ENCODE peak calls at places on chromosomes 6 and 20, in four cellular contexts. One of them, this sample, is unnamed.

GRCh38 chr6:95686858-95687257 is 109.5 kb downstream of the MANEA start:
- DNase-seq in NCI-H460: no peak
- DNase-seq in stimulated activated naive B cell treated with anti-CD40 and anti-IgM and Interleukin-4, amounts not matched to agents 10 μg/mL and 1 μg/mL and 100 μg/mL, for 72 hours: no peak
- DNase-seq in NCI-H524 treated with DMSO at 0.1 percent for 48 hours: no peak
- DNase-seq in this sample: no peak

GRCh38 chr6:154930490-154930889 is 64.6 kb upstream of the TIAM2 start:
- DNase-seq in NCI-H524 treated with DMSO at 0.1 percent for 48 hours: peak
- DNase-seq in stimulated activated naive B cell treated with anti-CD40 and anti-IgM and Interleukin-4, amounts not matched to agents 10 μg/mL and 1 μg/mL and 100 μg/mL, for 72 hours: no peak
- DNase-seq in NCI-H460: no peak
- DNase-seq in this sample: no peak

GRCh38 chr6:16318538-16318937 is 80.2 kb downstream of the GMPR start:
- DNase-seq in NCI-H460: no peak
- DNase-seq in NCI-H524 treated with DMSO at 0.1 percent for 48 hours: no peak
- DNase-seq in stimulated activated naive B cell treated with anti-CD40 and anti-IgM and Interleukin-4, amounts not matched to agents 10 μg/mL and 1 μg/mL and 100 μg/mL, for 72 hours: no peak
- DNase-seq in this sample: no peak

GRCh38 chr6:1618305-1619105 is 8.8 kb downstream of the FOXC1 start:
- DNase-seq in stimulated activated naive B cell treated with anti-CD40 and anti-IgM and Interleukin-4, amounts not matched to agents 10 μg/mL and 1 μg/mL and 100 μg/mL, for 72 hours: no peak
- DNase-seq in NCI-H460: no peak
- DNase-seq in NCI-H524 treated with DMSO at 0.1 percent for 48 hours: no peak
- DNase-seq in this sample: no peak

GRCh38 chr6:81450180-81450579 is 302.3 kb downstream of the TENT5A start:
- DNase-seq in NCI-H524 treated with DMSO at 0.1 percent for 48 hours: no peak
- DNase-seq in NCI-H460: peak
- DNase-seq in stimulated activated naive B cell treated with anti-CD40 and anti-IgM and Interleukin-4, amounts not matched to agents 10 μg/mL and 1 μg/mL and 100 μg/mL, for 72 hours: no peak
- DNase-seq in this sample: peak

GRCh38 chr6:110799181-110799580 is 16.1 kb downstream of the CDK19 start:
- DNase-seq in NCI-H524 treated with DMSO at 0.1 percent for 48 hours: no peak
- DNase-seq in NCI-H460: no peak
- DNase-seq in stimulated activated naive B cell treated with anti-CD40 and anti-IgM and Interleukin-4, amounts not matched to agents 10 μg/mL and 1 μg/mL and 100 μg/mL, for 72 hours: no peak
- DNase-seq in this sample: no peak

GRCh38 chr20:21693322-21693721 is 12.1 kb upstream of the PAX1 start:
- DNase-seq in NCI-H460: no peak
- DNase-seq in stimulated activated naive B cell treated with anti-CD40 and anti-IgM and Interleukin-4, amounts not matched to agents 10 μg/mL and 1 μg/mL and 100 μg/mL, for 72 hours: no peak
- DNase-seq in NCI-H524 treated with DMSO at 0.1 percent for 48 hours: no peak
- DNase-seq in this sample: no peak

GRCh38 chr6:53530346-53530745 is 14.6 kb downstream of the GCLC start:
- DNase-seq in NCI-H524 treated with DMSO at 0.1 percent for 48 hours: no peak
- DNase-seq in stimulated activated naive B cell treated with anti-CD40 and anti-IgM and Interleukin-4, amounts not matched to agents 10 μg/mL and 1 μg/mL and 100 μg/mL, for 72 hours: no peak
- DNase-seq in NCI-H460: no peak
- DNase-seq in this sample: no peak

GRCh38 chr6:165987483-165988305 is 180.0 kb downstream of the TBXT start:
- DNase-seq in NCI-H460: peak
- DNase-seq in NCI-H524 treated with DMSO at 0.1 percent for 48 hours: no peak
- DNase-seq in stimulated activated naive B cell treated with anti-CD40 and anti-IgM and Interleukin-4, amounts not matched to agents 10 μg/mL and 1 μg/mL and 100 μg/mL, for 72 hours: no peak
- DNase-seq in this sample: no peak

GRCh38 chr6:151413372-151414145 is 22.2 kb upstream of the ZBTB2 start:
- DNase-seq in stimulated activated naive B cell treated with anti-CD40 and anti-IgM and Interleukin-4, amounts not matched to agents 10 μg/mL and 1 μg/mL and 100 μg/mL, for 72 hours: no peak
- DNase-seq in NCI-H460: no peak
- DNase-seq in NCI-H524 treated with DMSO at 0.1 percent for 48 hours: no peak
- DNase-seq in this sample: no peak

GRCh38 chr20:58639182-58640146 is 11.6 kb upstream of the STX16 start:
- DNase-seq in NCI-H460: no peak
- DNase-seq in stimulated activated naive B cell treated with anti-CD40 and anti-IgM and Interleukin-4, amounts not matched to agents 10 μg/mL and 1 μg/mL and 100 μg/mL, for 72 hours: no peak
- DNase-seq in NCI-H524 treated with DMSO at 0.1 percent for 48 hours: no peak
- DNase-seq in this sample: no peak

GRCh38 chr20:63702751-63703470 is 4.9 kb downstream of the ARFRP1 start:
- DNase-seq in NCI-H460: no peak
- DNase-seq in NCI-H524 treated with DMSO at 0.1 percent for 48 hours: no peak
- DNase-seq in stimulated activated naive B cell treated with anti-CD40 and anti-IgM and Interleukin-4, amounts not matched to agents 10 μg/mL and 1 μg/mL and 100 μg/mL, for 72 hours: no peak
- DNase-seq in this sample: no peak

GRCh38 chr20:16580127-16580526 is 6.9 kb upstream of the KIF16B start:
- DNase-seq in stimulated activated naive B cell treated with anti-CD40 and anti-IgM and Interleukin-4, amounts not matched to agents 10 μg/mL and 1 μg/mL and 100 μg/mL, for 72 hours: no peak
- DNase-seq in NCI-H524 treated with DMSO at 0.1 percent for 48 hours: peak
- DNase-seq in NCI-H460: no peak
- DNase-seq in this sample: no peak

GRCh38 chr20:25669826-25670422 is 26.7 kb downstream of the ZNF337 start:
- DNase-seq in NCI-H524 treated with DMSO at 0.1 percent for 48 hours: no peak
- DNase-seq in stimulated activated naive B cell treated with anti-CD40 and anti-IgM and Interleukin-4, amounts not matched to agents 10 μg/mL and 1 μg/mL and 100 μg/mL, for 72 hours: no peak
- DNase-seq in NCI-H460: no peak
- DNase-seq in this sample: no peak

GRCh38 chr6:23526519-23526918 is 599.5 kb upstream of the NRSN1 start:
- DNase-seq in NCI-H460: no peak
- DNase-seq in NCI-H524 treated with DMSO at 0.1 percent for 48 hours: no peak
- DNase-seq in stimulated activated naive B cell treated with anti-CD40 and anti-IgM and Interleukin-4, amounts not matched to agents 10 μg/mL and 1 μg/mL and 100 μg/mL, for 72 hours: no peak
- DNase-seq in this sample: no peak

GRCh38 chr6:116666869-116667268 is 1.7 kb downstream of the ZUP1 start:
- DNase-seq in stimulated activated naive B cell treated with anti-CD40 and anti-IgM and Interleukin-4, amounts not matched to agents 10 μg/mL and 1 μg/mL and 100 μg/mL, for 72 hours: no peak
- DNase-seq in NCI-H460: no peak
- DNase-seq in NCI-H524 treated with DMSO at 0.1 percent for 48 hours: no peak
- DNase-seq in this sample: no peak

GRCh38 chr6:141610741-141611140 is 522.0 kb upstream of the GJE1 start:
- DNase-seq in stimulated activated naive B cell treated with anti-CD40 and anti-IgM and Interleukin-4, amounts not matched to agents 10 μg/mL and 1 μg/mL and 100 μg/mL, for 72 hours: no peak
- DNase-seq in NCI-H460: no peak
- DNase-seq in NCI-H524 treated with DMSO at 0.1 percent for 48 hours: no peak
- DNase-seq in this sample: peak

GRCh38 chr6:80094017-80094416 is 12.5 kb upstream of the BCKDHB start:
- DNase-seq in NCI-H524 treated with DMSO at 0.1 percent for 48 hours: no peak
- DNase-seq in NCI-H460: peak
- DNase-seq in stimulated activated naive B cell treated with anti-CD40 and anti-IgM and Interleukin-4, amounts not matched to agents 10 μg/mL and 1 μg/mL and 100 μg/mL, for 72 hours: no peak
- DNase-seq in this sample: peak

GRCh38 chr6:165184192-165184979 is 125.0 kb downstream of the C6orf118 start:
- DNase-seq in stimulated activated naive B cell treated with anti-CD40 and anti-IgM and Interleukin-4, amounts not matched to agents 10 μg/mL and 1 μg/mL and 100 μg/mL, for 72 hours: no peak
- DNase-seq in NCI-H524 treated with DMSO at 0.1 percent for 48 hours: no peak
- DNase-seq in NCI-H460: no peak
- DNase-seq in this sample: no peak

GRCh38 chr20:21465799-21466198 is 48.1 kb downstream of the NKX2-2 start:
- DNase-seq in NCI-H524 treated with DMSO at 0.1 percent for 48 hours: no peak
- DNase-seq in NCI-H460: no peak
- DNase-seq in stimulated activated naive B cell treated with anti-CD40 and anti-IgM and Interleukin-4, amounts not matched to agents 10 μg/mL and 1 μg/mL and 100 μg/mL, for 72 hours: no peak
- DNase-seq in this sample: no peak

This sample was measured in HCT116.